ENCODE peak calls at places on chromosome 1, in four cellular contexts. V is left ventricle myocardium superior; U is thyroid gland; B is stimulated activated naive CD8-positive, alpha-beta T cell treated with anti-CD3 and anti-CD28 coated beads, Interleukin-15, Interleukin-2, amounts not matched to agents 100 U/mL and 50 U/mL, for 24 hours. N is an unnamed sample.

GRCh38 chr1:191608367-191608766 is 549.9 kb upstream of the RGS18 start:
- DNase-seq in V (no peak), U (no peak), B (no peak), N (no peak)

GRCh38 chr1:108824051-108824450 is 32.8 kb downstream of the AKNAD1 start:
- DNase-seq in V (no peak), U (no peak), B (no peak), N (no peak)

GRCh38 chr1:67682659-67683197 is 2.3 kb upstream of the GADD45A start:
- DNase-seq in V (no peak), U (no peak), B (no peak), N (no peak)

GRCh38 chr1:236280438-236281285 is 1.1 kb downstream of the ERO1B start:
- DNase-seq in V (no peak), U (peak; percentile 76), B (peak; percentile 19), N (no peak)

GRCh38 chr1:216807696-216808095 is 84.5 kb upstream of the ESRRG start:
- DNase-seq in V (no peak), U (no peak), B (no peak), N (no peak)

GRCh38 chr1:31957701-31958674 is 19.8 kb upstream of the PTP4A2 start:
- DNase-seq in V (no peak), U (no peak), B (peak; percentile 67), N (peak; percentile 63)

GRCh38 chr1:53295746-53296722 is 31.8 kb downstream of the LRP8 start:
- DNase-seq in V (no peak), U (peak; percentile 63), B (no peak), N (no peak)

GRCh38 chr1:16032388-16033100 is 10.7 kb downstream of the CLCNKA start:
- DNase-seq in V (peak; percentile 91), U (peak; percentile 88), B (peak; percentile 76), N (peak; percentile 82)

GRCh38 chr1:83130886-83131691 is 867.8 kb downstream of the TTLL7 start:
- DNase-seq in V (no peak), U (no peak), B (no peak), N (no peak)

GRCh38 chr1:49185455-49185980 is 408.8 kb upstream of the BEND5 start:
- DNase-seq in V (no peak), U (no peak), B (no peak), N (no peak)

GRCh38 chr1:22814176-22815042 is 103.8 kb downstream of the EPHB2 start:
- DNase-seq in V (no peak), U (peak; percentile 100), B (peak; percentile 3), N (peak; percentile 70)

GRCh38 chr1:216670118-216670870 is 52.9 kb downstream of the ESRRG start:
- DNase-seq in V (no peak), U (no peak), B (no peak), N (no peak)

N was measured in body of pancreas.